ENCODE peak calls at places on chromosomes 13 and 19, in eight cellular contexts. D, I, G, J, N, K, M and W are unnamed samples.

GRCh38 chr13:102555914-102556553 is 40.8 kb upstream of the TPP2 start:
- DNase-seq in I (no peak), M (no peak), N (peak; percentile 67), J (no peak), G (peak; percentile 24), K (peak; percentile 22), D (no peak), W (peak; percentile 37)

GRCh38 chr13:38366954-38367645 is 17.4 kb downstream of the UFM1 start:
- DNase-seq in I (no peak), J (no peak), G (peak; percentile 47), N (peak; percentile 84), K (no peak), M (no peak), D (no peak), W (no peak)

GRCh38 chr13:32734511-32734910 is 148.3 kb downstream of the PDS5B start:
- DNase-seq in G (peak; percentile 78), I (no peak), K (no peak), J (no peak), M (no peak), D (no peak), N (peak; percentile 90), W (peak; percentile 43)

GRCh38 chr13:35356572-35356971 is 119.9 kb downstream of the MAB21L1 start:
- DNase-seq in J (no peak), M (no peak), N (no peak), D (no peak), K (no peak), I (no peak), G (no peak), W (no peak)

GRCh38 chr13:51590966-51591627 is 6.8 kb downstream of the WDFY2 start:
- DNase-seq in M (no peak), I (no peak), D (peak; percentile 30), J (no peak), K (no peak), G (peak; percentile 96), N (peak; percentile 98), W (no peak)

GRCh38 chr13:110347535-110348308 is 40.6 kb downstream of the COL4A2 start:
- DNase-seq in M (peak; percentile 96), N (peak; percentile 80), D (no peak), G (peak; percentile 83), K (peak; percentile 82), I (no peak), J (no peak), W (no peak)

GRCh38 chr13:58434943-58435342 is 803.4 kb downstream of the PCDH17 start:
- DNase-seq in K (no peak), J (no peak), I (no peak), N (no peak), G (no peak), M (no peak), D (no peak), W (no peak)

GRCh38 chr19:33399745-33400681 is 26.5 kb downstream of the CEBPG start:
- DNase-seq in M (no peak), K (no peak), I (no peak), D (no peak), J (no peak), N (no peak), G (no peak), W (peak; percentile 8)

GRCh38 chr19:50465986-50466771 is 10.1 kb upstream of the EMC10 start:
- DNase-seq in M (no peak), K (no peak), D (peak; percentile 82), J (no peak), N (no peak), G (no peak), I (no peak), W (peak; percentile 52)

GRCh38 chr19:3725640-3726310 is 17.6 kb downstream of the TJP3 start:
- DNase-seq in I (no peak), G (no peak), M (no peak), K (no peak), D (peak; percentile 82), J (no peak), N (no peak), W (no peak)

GRCh38 chr13:112032186-112032835 is 34.6 kb upstream of the SOX1 start:
- DNase-seq in I (no peak), G (peak; percentile 10), J (no peak), M (no peak), N (peak; percentile 4), D (no peak), K (no peak), W (no peak)

GRCh38 chr19:15374796-15375440 is 4.7 kb downstream of the AKAP8 start:
- DNase-seq in G (no peak), N (no peak), M (peak; percentile 80), I (no peak), K (peak; percentile 38), J (no peak), D (no peak), W (no peak)

GRCh38 chr13:80359459-80360297 is 18.8 kb upstream of the SPRY2 start:
- DNase-seq in N (peak; percentile 30), I (no peak), J (no peak), M (no peak), G (no peak), K (no peak), D (no peak), W (no peak)

GRCh38 chr13:100721885-100722512 is 47.4 kb upstream of the TMTC4 start:
- DNase-seq in I (no peak), K (peak; percentile 7), D (peak; percentile 30), J (peak; percentile 23), M (no peak), G (peak; percentile 31), N (peak; percentile 60), W (peak; percentile 66)

GRCh38 chr13:34942732-34943674 is 933 bp downstream of the NBEA start:
- DNase-seq in J (no peak), K (no peak), D (peak; percentile 41), G (no peak), M (peak; percentile 72), N (no peak), I (no peak), W (peak; percentile 67)